ENCODE peak calls at places on chromosome 5, in four cellular contexts. H is body of pancreas, C is OCI-LY7, Z is mammary epithelial cell. K is an unnamed sample.

GRCh38 chr5:54959673-54960418 is 25.5 kb downstream of the ESM1 start:
- DNase-seq in H (no peak), C (peak), Z (no peak), K (no peak)

GRCh38 chr5:68436686-68437520 is 221.3 kb downstream of the PIK3R1 start:
- DNase-seq in H (no peak), C (no peak), Z (no peak), K (no peak)

GRCh38 chr5:123809594-123810172 is 297.7 kb downstream of the CSNK1G3 start:
- DNase-seq in H (peak), C (peak), Z (no peak), K (no peak)

GRCh38 chr5:138903113-138903789 is 28.1 kb upstream of the LRRTM2 start:
- DNase-seq in H (no peak), C (no peak), Z (peak), K (no peak)

GRCh38 chr5:1386274-1386717 is 41.4 kb upstream of the CLPTM1L start:
- DNase-seq in H (peak), C (peak), Z (peak), K (peak)

GRCh38 chr5:83077662-83078261 is 415 bp downstream of the XRCC4 start:
- DNase-seq in H (no peak), C (peak), Z (no peak), K (peak)

GRCh38 chr5:179285236-179285635 is 60.0 kb downstream of the ADAMTS2 start:
- DNase-seq in H (peak), C (no peak), Z (no peak), K (no peak)

GRCh38 chr5:20660588-20660987 is 672.6 kb upstream of the CDH18 start:
- DNase-seq in H (no peak), C (no peak), Z (no peak), K (no peak)

GRCh38 chr5:140024928-140025327 is 18.2 kb downstream of the NRG2 start:
- DNase-seq in H (no peak), C (no peak), Z (no peak), K (no peak)

GRCh38 chr5:72955768-72956323 is at the start of gene FCHO2:
- DNase-seq in H (peak), C (peak), Z (peak), K (peak)
- H3K4me3 ChIP-seq in H (peak), C (peak), Z (peak), K (peak)

GRCh38 chr5:35990941-35991592 is at the start of gene UGT3A1:
- DNase-seq in H (no peak), C (no peak), Z (no peak), K (no peak)
- H3K4me3 ChIP-seq in H (no peak), C (no peak), Z (no peak), K (no peak)

DNA sequence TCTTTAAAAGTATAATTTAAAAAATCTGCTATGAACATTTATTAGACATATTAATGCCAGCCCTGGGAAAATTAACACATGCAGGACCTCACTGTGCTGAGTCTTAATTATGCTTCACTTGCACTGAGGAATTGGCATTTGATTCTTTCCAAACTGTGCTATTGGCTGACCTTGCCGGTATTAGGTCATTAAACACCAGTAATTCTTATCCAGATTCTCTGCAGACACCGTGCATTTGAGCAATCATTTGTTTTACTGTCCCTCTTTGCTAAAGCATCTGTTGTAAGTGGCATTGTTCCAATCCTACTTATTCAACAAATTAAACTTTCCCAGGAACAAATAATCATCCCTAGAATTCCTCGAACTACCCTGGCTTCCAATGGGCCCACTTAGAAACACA is 144.9 kb downstream of the SLC12A2 start:
- DNase-seq in H (no peak), C (no peak), Z (no peak), K (no peak)
- H3K4me3 ChIP-seq in H (no peak), C (no peak), Z (no peak), K (no peak)

DNA sequence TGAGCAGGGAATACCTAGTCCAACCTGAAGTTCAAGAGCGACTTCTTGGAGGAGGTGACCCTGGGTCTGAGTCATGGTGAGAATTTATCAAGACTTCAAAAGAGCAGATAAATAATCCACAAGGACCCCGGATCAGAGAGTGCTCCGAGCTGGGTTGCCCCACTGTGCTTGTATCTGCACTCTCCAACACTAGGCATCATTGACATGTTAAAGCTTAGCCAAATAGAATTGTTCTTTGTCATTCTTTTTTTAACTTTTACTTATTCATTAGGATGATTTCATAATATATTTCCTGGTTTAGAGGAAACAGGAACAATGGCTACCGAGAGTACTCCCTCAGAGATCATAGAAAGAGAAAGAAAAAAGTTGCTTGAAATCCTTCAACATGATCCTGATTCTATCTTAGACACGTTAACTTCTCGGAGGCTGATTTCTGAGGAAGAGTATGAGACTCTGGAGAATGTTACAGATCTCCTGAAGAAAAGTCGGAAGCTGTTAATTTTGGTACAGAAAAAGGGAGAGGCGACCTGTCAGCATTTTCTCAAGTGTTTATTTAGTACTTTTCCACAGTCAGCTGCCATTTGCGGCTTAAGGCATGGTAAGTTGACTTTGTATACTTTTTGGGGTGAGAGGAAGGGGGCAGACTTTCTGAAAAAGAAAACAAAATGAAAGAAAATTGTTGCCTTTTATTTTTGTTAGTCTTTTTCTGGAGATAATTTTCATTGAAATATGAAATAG is at the start of gene CARD6:
- DNase-seq in H (no peak), C (no peak), Z (no peak), K (no peak)
- H3K4me3 ChIP-seq in H (peak), C (peak), Z (peak), K (no peak)

DNA sequence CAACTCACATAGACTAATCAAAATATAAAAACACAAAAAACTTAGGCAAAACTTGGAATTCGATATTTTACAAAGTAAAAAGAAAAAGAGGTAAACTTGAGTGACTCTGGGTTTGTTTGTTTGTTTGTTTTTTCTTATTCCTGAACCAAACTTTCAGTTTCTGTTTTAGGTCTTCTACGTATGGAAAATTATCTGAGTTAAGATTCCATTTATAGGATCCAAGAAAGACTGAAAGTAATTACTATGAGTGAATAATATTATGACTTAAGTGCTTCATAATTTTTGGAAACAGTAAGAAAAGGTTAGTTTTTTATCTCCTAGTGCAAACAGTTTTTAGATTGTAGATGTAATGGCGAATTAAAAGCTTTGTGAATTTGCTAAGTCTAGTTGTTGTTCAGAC is 13.2 kb downstream of the ST8SIA4 start:
- DNase-seq in H (no peak), C (no peak), Z (no peak), K (no peak)
- H3K4me3 ChIP-seq in H (no peak), C (peak), Z (no peak), K (peak)

DNA sequence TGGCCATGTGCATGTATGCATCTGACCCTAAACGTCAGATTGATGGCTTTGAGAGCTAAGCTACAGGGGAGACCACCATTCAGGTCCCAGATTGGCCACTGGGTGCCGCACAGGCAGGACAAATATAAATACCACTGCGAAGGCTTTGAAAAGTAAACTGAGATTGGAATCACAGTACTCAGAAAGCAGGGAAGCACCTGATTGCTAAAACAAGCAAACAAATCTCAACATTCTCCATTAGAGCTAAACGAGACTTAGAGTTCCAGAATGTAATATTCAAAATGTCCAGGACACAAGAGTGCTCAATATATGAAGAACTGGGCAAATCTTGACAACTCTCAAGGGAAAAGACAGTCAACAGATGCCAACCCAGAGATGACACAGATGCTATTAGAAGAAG is 61.0 kb upstream of the GFPT2 start:
- DNase-seq in H (no peak), C (no peak), Z (no peak), K (no peak)
- H3K4me3 ChIP-seq in H (no peak), C (no peak), Z (no peak), K (no peak)